ENCODE peak calls at places on chromosomes 12 and 14, in four cellular contexts. One of them, this sample, is unnamed.

GRCh38 chr14:102278631-102278935 is 26.4 kb downstream of the MOK start:
- DNase-seq in brain microvascular endothelial cell: no peak
- DNase-seq in HFF-Myc: no peak
- DNase-seq in suprapubic skin: no peak
- DNase-seq in this sample: no peak

GRCh38 chr12:110677206-110677911 is 11.6 kb downstream of the HVCN1 start:
- DNase-seq in brain microvascular endothelial cell: no peak
- DNase-seq in HFF-Myc: no peak
- DNase-seq in suprapubic skin: no peak
- DNase-seq in this sample: no peak

GRCh38 chr12:14769462-14769836 is 33.8 kb downstream of the WBP11 start:
- DNase-seq in brain microvascular endothelial cell: no peak
- DNase-seq in HFF-Myc: no peak
- DNase-seq in suprapubic skin: peak; percentile 68
- DNase-seq in this sample: peak; percentile 37

GRCh38 chr14:99564256-99564902 is 39.6 kb downstream of the CCDC85C start:
- DNase-seq in brain microvascular endothelial cell: peak; percentile 37
- DNase-seq in HFF-Myc: no peak
- DNase-seq in suprapubic skin: no peak
- DNase-seq in this sample: peak; percentile 76

GRCh38 chr14:33165926-33166289 is 227.2 kb downstream of the NPAS3 start:
- DNase-seq in brain microvascular endothelial cell: no peak
- DNase-seq in HFF-Myc: no peak
- DNase-seq in suprapubic skin: no peak
- DNase-seq in this sample: no peak

GRCh38 chr12:46385439-46385838 is 12.9 kb upstream of the SLC38A2 start:
- DNase-seq in brain microvascular endothelial cell: no peak
- DNase-seq in HFF-Myc: no peak
- DNase-seq in suprapubic skin: no peak
- DNase-seq in this sample: peak; percentile 19

GRCh38 chr12:109718390-109718789 is 4.8 kb downstream of the FAM222A start:
- DNase-seq in brain microvascular endothelial cell: no peak
- DNase-seq in HFF-Myc: no peak
- DNase-seq in suprapubic skin: no peak
- DNase-seq in this sample: no peak

GRCh38 chr12:124545508-124546418 is 21.6 kb downstream of the NCOR2 start:
- DNase-seq in brain microvascular endothelial cell: peak; percentile 88
- DNase-seq in HFF-Myc: no peak
- DNase-seq in suprapubic skin: peak; percentile 73
- DNase-seq in this sample: peak; percentile 92

GRCh38 chr12:130714091-130714590 is 2.0 kb downstream of the RIMBP2 start:
- DNase-seq in brain microvascular endothelial cell: no peak
- DNase-seq in HFF-Myc: no peak
- DNase-seq in suprapubic skin: no peak
- DNase-seq in this sample: no peak

GRCh38 chr14:36503771-36504741 is 16.0 kb downstream of the NKX2-1 start:
- DNase-seq in brain microvascular endothelial cell: no peak
- DNase-seq in HFF-Myc: no peak
- DNase-seq in suprapubic skin: no peak
- DNase-seq in this sample: no peak

GRCh38 chr12:108755481-108755880 is 24.2 kb upstream of the CORO1C start:
- DNase-seq in brain microvascular endothelial cell: no peak
- DNase-seq in HFF-Myc: no peak
- DNase-seq in suprapubic skin: no peak
- DNase-seq in this sample: no peak

GRCh38 chr14:58072288-58073071 is 79.5 kb downstream of the ARMH4 start:
- DNase-seq in brain microvascular endothelial cell: peak; percentile 64
- DNase-seq in HFF-Myc: no peak
- DNase-seq in suprapubic skin: no peak
- DNase-seq in this sample: peak; percentile 69

GRCh38 chr12:29155079-29155478 is 6.0 kb downstream of the FAR2 start:
- DNase-seq in brain microvascular endothelial cell: no peak
- DNase-seq in HFF-Myc: no peak
- DNase-seq in suprapubic skin: no peak
- DNase-seq in this sample: no peak

GRCh38 chr12:78870539-78870938 is 6.0 kb downstream of the SYT1 start:
- DNase-seq in brain microvascular endothelial cell: no peak
- DNase-seq in HFF-Myc: no peak
- DNase-seq in suprapubic skin: no peak
- DNase-seq in this sample: no peak

GRCh38 chr12:113302466-113302865 is 32.4 kb downstream of the SLC8B1 start:
- DNase-seq in brain microvascular endothelial cell: no peak
- DNase-seq in HFF-Myc: no peak
- DNase-seq in suprapubic skin: no peak
- DNase-seq in this sample: no peak

GRCh38 chr14:65134651-65135579 is 32.6 kb upstream of the MAX start:
- DNase-seq in brain microvascular endothelial cell: no peak
- DNase-seq in HFF-Myc: no peak
- DNase-seq in suprapubic skin: no peak
- DNase-seq in this sample: no peak

GRCh38 chr14:56423591-56423991 is 156.0 kb upstream of the TMEM260 start:
- DNase-seq in brain microvascular endothelial cell: peak; percentile 20
- DNase-seq in HFF-Myc: peak; percentile 4
- DNase-seq in suprapubic skin: no peak
- DNase-seq in this sample: peak; percentile 91

DNA sequence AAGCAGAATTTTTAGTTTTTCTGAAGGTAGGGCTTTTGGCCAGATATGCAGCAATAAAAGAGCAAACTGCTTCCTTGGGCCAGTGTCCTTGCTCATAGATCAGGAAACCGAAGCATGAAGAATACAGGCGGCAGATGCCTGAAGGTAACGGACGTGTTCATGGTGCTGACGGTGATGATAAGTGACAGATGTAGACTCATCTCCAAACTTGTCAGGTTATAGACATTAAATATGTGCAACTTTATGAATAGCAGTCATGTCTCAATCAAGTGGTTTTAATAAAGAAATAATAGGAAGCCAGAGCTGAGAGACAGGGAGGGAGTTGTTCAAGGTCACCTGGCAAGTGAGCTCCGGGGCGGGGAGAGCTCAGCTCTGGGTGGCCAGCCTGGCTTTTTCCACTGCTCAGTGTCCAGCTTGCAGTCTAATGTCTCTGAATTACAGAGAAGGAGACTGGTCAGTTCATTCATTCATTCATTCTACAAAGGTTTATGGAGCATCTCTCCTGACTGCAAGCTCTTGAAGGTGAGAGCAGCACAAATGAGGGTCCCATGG is 1.0 kb downstream of the SERPINA5 start:
- DNase-seq in brain microvascular endothelial cell: no peak
- DNase-seq in HFF-Myc: no peak
- DNase-seq in suprapubic skin: no peak
- DNase-seq in this sample: no peak
- TF ChIP-seq CTCF in brain microvascular endothelial cell: no peak
- TF ChIP-seq CTCF in HFF-Myc: no peak
- TF ChIP-seq CTCF in suprapubic skin: no peak
- TF ChIP-seq CTCF in this sample: no peak

GRCh38 chr12:131896811-131897270 is 2.4 kb downstream of the ULK1 start:
- DNase-seq in brain microvascular endothelial cell: peak; percentile 39
- DNase-seq in HFF-Myc: no peak
- DNase-seq in suprapubic skin: no peak
- DNase-seq in this sample: no peak
- H3K4me3 ChIP-seq in brain microvascular endothelial cell: peak overlapping the region; percentile 67
- H3K4me3 ChIP-seq in HFF-Myc: peak overlapping the region; percentile 56
- H3K4me3 ChIP-seq in suprapubic skin: peak overlapping the region; percentile 77
- H3K4me3 ChIP-seq in this sample: peak overlapping the region; percentile 73

GRCh38 chr14:49852351-49853157 is at the start of gene NEMF:
- DNase-seq in brain microvascular endothelial cell: peak; percentile 89
- DNase-seq in HFF-Myc: peak; percentile 84
- DNase-seq in suprapubic skin: peak; percentile 86
- DNase-seq in this sample: peak; percentile 88

GRCh38 chr14:49857427-49858003 is 4.9 kb upstream of the NEMF start:
- DNase-seq in brain microvascular endothelial cell: no peak
- DNase-seq in HFF-Myc: no peak
- DNase-seq in suprapubic skin: no peak
- DNase-seq in this sample: no peak

GRCh38 chr14:49849213-49849847 is 3.3 kb downstream of the NEMF start:
- DNase-seq in brain microvascular endothelial cell: no peak
- DNase-seq in HFF-Myc: no peak
- DNase-seq in suprapubic skin: no peak
- DNase-seq in this sample: peak; percentile 17

GRCh38 chr14:49853572-49854375 is 1.2 kb upstream of the NEMF start:
- DNase-seq in brain microvascular endothelial cell: peak; percentile 89
- DNase-seq in HFF-Myc: peak; percentile 68
- DNase-seq in suprapubic skin: peak; percentile 81
- DNase-seq in this sample: peak; percentile 87

GRCh38 chr14:49853158-49853477 is 530 bp upstream of the NEMF start:
- DNase-seq in brain microvascular endothelial cell: no peak
- DNase-seq in HFF-Myc: no peak
- DNase-seq in suprapubic skin: no peak
- DNase-seq in this sample: no peak
- TF ChIP-seq CTCF in brain microvascular endothelial cell: no peak
- TF ChIP-seq CTCF in HFF-Myc: no peak
- TF ChIP-seq CTCF in suprapubic skin: no peak
- TF ChIP-seq CTCF in this sample: no peak

GRCh38 chr14:73725116-73726024 is 11.2 kb upstream of the PNMA1 start:
- DNase-seq in brain microvascular endothelial cell: peak; percentile 56
- DNase-seq in HFF-Myc: no peak
- DNase-seq in suprapubic skin: peak; percentile 65
- DNase-seq in this sample: peak; percentile 57

GRCh38 chr14:73722581-73722980 is 8.4 kb upstream of the PNMA1 start:
- DNase-seq in brain microvascular endothelial cell: no peak
- DNase-seq in HFF-Myc: no peak
- DNase-seq in suprapubic skin: no peak
- DNase-seq in this sample: no peak

GRCh38 chr14:73724696-73725095 is 10.5 kb upstream of the PNMA1 start:
- DNase-seq in brain microvascular endothelial cell: no peak
- DNase-seq in HFF-Myc: no peak
- DNase-seq in suprapubic skin: no peak
- DNase-seq in this sample: no peak

GRCh38 chr14:73723799-73724621 is 9.8 kb upstream of the PNMA1 start:
- DNase-seq in brain microvascular endothelial cell: peak; percentile 96
- DNase-seq in HFF-Myc: peak; percentile 64
- DNase-seq in suprapubic skin: peak; percentile 91
- DNase-seq in this sample: peak; percentile 99

GRCh38 chr14:73723411-73723798 is 9.2 kb upstream of the PNMA1 start:
- DNase-seq in brain microvascular endothelial cell: no peak
- DNase-seq in HFF-Myc: no peak
- DNase-seq in suprapubic skin: no peak
- DNase-seq in this sample: peak; percentile 65
- H3K4me3 ChIP-seq in brain microvascular endothelial cell: no peak overlapping the region
- H3K4me3 ChIP-seq in HFF-Myc: no peak overlapping the region
- H3K4me3 ChIP-seq in suprapubic skin: no peak overlapping the region
- H3K4me3 ChIP-seq in this sample: peak overlapping the region; percentile 23

DNA sequence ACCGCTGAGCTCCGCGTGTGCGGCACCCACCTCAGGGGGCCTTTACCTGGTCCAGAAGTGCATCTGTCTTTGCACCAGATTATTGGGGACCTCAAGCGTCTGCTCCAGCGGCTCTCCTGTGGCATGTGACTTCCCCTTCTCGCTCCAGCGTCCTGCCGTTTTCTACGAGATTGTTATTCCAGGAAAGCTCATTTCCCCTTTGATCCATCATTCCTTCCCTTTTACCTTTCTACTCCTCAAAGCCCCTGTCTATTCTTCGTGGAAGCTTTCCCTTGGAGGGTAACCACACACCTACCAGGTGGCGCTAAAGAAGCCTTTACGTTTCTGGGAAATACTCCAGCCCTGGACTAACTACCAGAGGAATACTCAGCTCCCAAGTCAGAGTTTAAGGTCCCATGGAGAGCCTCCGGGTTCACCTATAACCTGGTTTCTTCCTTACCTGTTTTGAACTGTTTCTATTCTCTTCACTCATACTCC is 1.5 kb downstream of the FKBP4 start:
- DNase-seq in brain microvascular endothelial cell: no peak
- DNase-seq in HFF-Myc: no peak
- DNase-seq in suprapubic skin: no peak
- DNase-seq in this sample: no peak
- TF ChIP-seq CTCF in brain microvascular endothelial cell: peak; percentile 24
- TF ChIP-seq CTCF in HFF-Myc: no peak
- TF ChIP-seq CTCF in suprapubic skin: no peak
- TF ChIP-seq CTCF in this sample: peak; percentile 8

DNA sequence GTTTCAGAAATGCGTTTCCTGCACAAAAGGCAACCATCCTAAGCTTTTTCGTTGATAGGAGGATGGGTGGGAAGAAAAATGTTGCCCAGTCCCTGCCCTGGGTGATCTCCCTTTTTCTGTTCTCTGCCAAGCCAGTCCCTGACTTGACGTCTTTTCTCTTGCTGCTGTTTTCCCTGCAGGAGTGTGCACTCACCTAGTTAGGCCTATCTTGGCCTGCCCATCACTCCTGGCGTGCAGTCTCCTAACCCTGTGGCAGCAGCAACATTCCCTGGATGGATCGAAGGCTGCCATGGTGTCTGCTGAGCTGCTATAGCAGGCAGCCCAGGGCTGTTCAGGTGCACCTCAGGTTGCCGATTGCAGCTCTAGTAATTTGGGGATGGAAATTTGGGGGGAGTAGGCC is 1.2 kb downstream of the UNC119B start:
- DNase-seq in brain microvascular endothelial cell: no peak
- DNase-seq in HFF-Myc: no peak
- DNase-seq in suprapubic skin: no peak
- DNase-seq in this sample: no peak
- H3K4me3 ChIP-seq in brain microvascular endothelial cell: peak overlapping the region; percentile 72
- H3K4me3 ChIP-seq in HFF-Myc: peak overlapping the region; percentile 78
- H3K4me3 ChIP-seq in suprapubic skin: peak overlapping the region; percentile 96
- H3K4me3 ChIP-seq in this sample: peak overlapping the region; percentile 79

GRCh38 chr14:61563162-61563511 is 132.2 kb upstream of the HIF1A start:
- DNase-seq in brain microvascular endothelial cell: no peak
- DNase-seq in HFF-Myc: no peak
- DNase-seq in suprapubic skin: no peak
- DNase-seq in this sample: no peak
- TF ChIP-seq CTCF in brain microvascular endothelial cell: no peak
- TF ChIP-seq CTCF in HFF-Myc: no peak
- TF ChIP-seq CTCF in suprapubic skin: no peak
- TF ChIP-seq CTCF in this sample: no peak

This sample was measured in fibroblast of villous mesenchyme.